ENCODE peak calls at places on chromosomes 4 and X, in nine cellular contexts. One of them, this sample, is unnamed.

GRCh38 chr4:71694946-71695345 is 88.9 kb downstream of the GC start:
- DNase-seq in A549: no peak
- DNase-seq in HepG2: no peak
- DNase-seq in Peyer's patch: no peak
- DNase-seq in NCI-H510A: no peak
- DNase-seq in germinal center: no peak
- DNase-seq in NCI-H2171 treated with DMSO at 0.1 percent for 48 hours: no peak
- DNase-seq in occipital lobe: no peak
- DNase-seq in fibroblast of mammary gland: no peak
- DNase-seq in this sample: no peak

GRCh38 chr4:176611954-176612353 is 180.8 kb downstream of the VEGFC start:
- DNase-seq in A549: no peak
- DNase-seq in occipital lobe: no peak
- DNase-seq in Peyer's patch: no peak
- DNase-seq in NCI-H2171 treated with DMSO at 0.1 percent for 48 hours: no peak
- DNase-seq in germinal center: no peak
- DNase-seq in NCI-H510A: no peak
- DNase-seq in fibroblast of mammary gland: no peak
- DNase-seq in HepG2: no peak
- DNase-seq in this sample: no peak

GRCh38 chrX:103520391-103520790 is 1.1 kb upstream of the RAB40A start:
- DNase-seq in Peyer's patch: no peak
- DNase-seq in germinal center: no peak
- DNase-seq in NCI-H510A: no peak
- DNase-seq in NCI-H2171 treated with DMSO at 0.1 percent for 48 hours: no peak
- DNase-seq in HepG2: no peak
- DNase-seq in fibroblast of mammary gland: peak; percentile 83
- DNase-seq in occipital lobe: no peak
- DNase-seq in A549: no peak
- DNase-seq in this sample: peak; percentile 28

GRCh38 chr4:141636077-141636770 is at the start of gene IL15:
- DNase-seq in HepG2: peak; percentile 16
- DNase-seq in germinal center: peak; percentile 50
- DNase-seq in occipital lobe: no peak
- DNase-seq in NCI-H510A: peak; percentile 33
- DNase-seq in Peyer's patch: peak; percentile 79
- DNase-seq in NCI-H2171 treated with DMSO at 0.1 percent for 48 hours: no peak
- DNase-seq in A549: peak; percentile 66
- DNase-seq in fibroblast of mammary gland: peak; percentile 41
- DNase-seq in this sample: peak; percentile 81

GRCh38 chr4:118772149-118773081 is 63.5 kb downstream of the SEC24D start:
- DNase-seq in NCI-H2171 treated with DMSO at 0.1 percent for 48 hours: peak; percentile 29
- DNase-seq in Peyer's patch: no peak
- DNase-seq in A549: peak; percentile 44
- DNase-seq in germinal center: peak; percentile 52
- DNase-seq in fibroblast of mammary gland: peak; percentile 74
- DNase-seq in occipital lobe: no peak
- DNase-seq in HepG2: peak; percentile 18
- DNase-seq in NCI-H510A: no peak
- DNase-seq in this sample: peak; percentile 66

GRCh38 chr4:72744103-72744725 is 175.2 kb upstream of the ADAMTS3 start:
- DNase-seq in occipital lobe: no peak
- DNase-seq in NCI-H510A: no peak
- DNase-seq in fibroblast of mammary gland: no peak
- DNase-seq in germinal center: no peak
- DNase-seq in Peyer's patch: no peak
- DNase-seq in HepG2: no peak
- DNase-seq in NCI-H2171 treated with DMSO at 0.1 percent for 48 hours: no peak
- DNase-seq in A549: no peak
- DNase-seq in this sample: no peak

GRCh38 chr4:101649790-101650450 is 140.6 kb upstream of the BANK1 start:
- DNase-seq in germinal center: no peak
- DNase-seq in NCI-H2171 treated with DMSO at 0.1 percent for 48 hours: peak; percentile 67
- DNase-seq in fibroblast of mammary gland: no peak
- DNase-seq in NCI-H510A: no peak
- DNase-seq in A549: no peak
- DNase-seq in occipital lobe: no peak
- DNase-seq in HepG2: no peak
- DNase-seq in Peyer's patch: no peak
- DNase-seq in this sample: peak; percentile 3

GRCh38 chr4:89939994-89940393 is 45.3 kb downstream of the MMRN1 start:
- DNase-seq in Peyer's patch: no peak
- DNase-seq in occipital lobe: no peak
- DNase-seq in A549: no peak
- DNase-seq in germinal center: no peak
- DNase-seq in fibroblast of mammary gland: no peak
- DNase-seq in NCI-H2171 treated with DMSO at 0.1 percent for 48 hours: peak; percentile 32
- DNase-seq in HepG2: no peak
- DNase-seq in NCI-H510A: peak; percentile 27
- DNase-seq in this sample: peak; percentile 10

GRCh38 chrX:130014356-130014755 is 31.9 kb downstream of the BCORL1 start:
- DNase-seq in germinal center: no peak
- DNase-seq in fibroblast of mammary gland: no peak
- DNase-seq in NCI-H2171 treated with DMSO at 0.1 percent for 48 hours: no peak
- DNase-seq in Peyer's patch: no peak
- DNase-seq in HepG2: no peak
- DNase-seq in occipital lobe: no peak
- DNase-seq in A549: no peak
- DNase-seq in NCI-H510A: no peak
- DNase-seq in this sample: no peak

GRCh38 chrX:141278306-141278705 is 36.0 kb upstream of the SPANXC start:
- DNase-seq in occipital lobe: no peak
- DNase-seq in NCI-H2171 treated with DMSO at 0.1 percent for 48 hours: no peak
- DNase-seq in NCI-H510A: no peak
- DNase-seq in HepG2: peak; percentile 0
- DNase-seq in germinal center: no peak
- DNase-seq in fibroblast of mammary gland: peak; percentile 34
- DNase-seq in Peyer's patch: no peak
- DNase-seq in A549: peak; percentile 22
- DNase-seq in this sample: peak; percentile 23

GRCh38 chr4:145716200-145716599 is 36.3 kb downstream of the C4orf51 start:
- DNase-seq in NCI-H510A: no peak
- DNase-seq in NCI-H2171 treated with DMSO at 0.1 percent for 48 hours: peak; percentile 57
- DNase-seq in occipital lobe: no peak
- DNase-seq in Peyer's patch: no peak
- DNase-seq in HepG2: no peak
- DNase-seq in germinal center: no peak
- DNase-seq in A549: no peak
- DNase-seq in fibroblast of mammary gland: peak; percentile 8
- DNase-seq in this sample: no peak

GRCh38 chrX:48957477-48957826 is at the start of gene OTUD5:
- DNase-seq in HepG2: peak; percentile 39
- DNase-seq in fibroblast of mammary gland: no peak
- DNase-seq in NCI-H2171 treated with DMSO at 0.1 percent for 48 hours: peak; percentile 70
- DNase-seq in NCI-H510A: peak; percentile 58
- DNase-seq in Peyer's patch: peak; percentile 83
- DNase-seq in A549: no peak
- DNase-seq in germinal center: peak; percentile 62
- DNase-seq in occipital lobe: no peak
- DNase-seq in this sample: no peak

GRCh38 chr4:52014903-52015302 is 5.3 kb downstream of the LRRC66 start:
- DNase-seq in germinal center: no peak
- DNase-seq in A549: no peak
- DNase-seq in occipital lobe: no peak
- DNase-seq in fibroblast of mammary gland: no peak
- DNase-seq in HepG2: no peak
- DNase-seq in NCI-H510A: no peak
- DNase-seq in Peyer's patch: no peak
- DNase-seq in NCI-H2171 treated with DMSO at 0.1 percent for 48 hours: no peak
- DNase-seq in this sample: peak; percentile 9

GRCh38 chrX:118718737-118719136 is 8.7 kb upstream of the IL13RA1 start:
- DNase-seq in germinal center: peak; percentile 10
- DNase-seq in NCI-H510A: no peak
- DNase-seq in occipital lobe: no peak
- DNase-seq in A549: no peak
- DNase-seq in fibroblast of mammary gland: no peak
- DNase-seq in HepG2: no peak
- DNase-seq in NCI-H2171 treated with DMSO at 0.1 percent for 48 hours: no peak
- DNase-seq in Peyer's patch: no peak
- DNase-seq in this sample: no peak

GRCh38 chr4:84792366-84793301 is 173.9 kb downstream of the WDFY3 start:
- DNase-seq in NCI-H510A: no peak
- DNase-seq in HepG2: no peak
- DNase-seq in NCI-H2171 treated with DMSO at 0.1 percent for 48 hours: no peak
- DNase-seq in germinal center: no peak
- DNase-seq in A549: no peak
- DNase-seq in Peyer's patch: no peak
- DNase-seq in fibroblast of mammary gland: peak; percentile 75
- DNase-seq in occipital lobe: no peak
- DNase-seq in this sample: peak; percentile 91

GRCh38 chr4:123452585-123452984 is 56.0 kb downstream of the SPRY1 start:
- DNase-seq in germinal center: no peak
- DNase-seq in Peyer's patch: peak; percentile 37
- DNase-seq in NCI-H510A: no peak
- DNase-seq in HepG2: peak; percentile 20
- DNase-seq in occipital lobe: peak; percentile 20
- DNase-seq in fibroblast of mammary gland: peak; percentile 95
- DNase-seq in NCI-H2171 treated with DMSO at 0.1 percent for 48 hours: peak; percentile 23
- DNase-seq in A549: peak; percentile 11
- DNase-seq in this sample: peak; percentile 86

GRCh38 chr4:175891863-175892262 is 79.8 kb upstream of the GPM6A start:
- DNase-seq in A549: peak; percentile 25
- DNase-seq in HepG2: peak; percentile 3
- DNase-seq in occipital lobe: no peak
- DNase-seq in NCI-H510A: no peak
- DNase-seq in Peyer's patch: no peak
- DNase-seq in germinal center: peak; percentile 1
- DNase-seq in fibroblast of mammary gland: peak; percentile 22
- DNase-seq in NCI-H2171 treated with DMSO at 0.1 percent for 48 hours: no peak
- DNase-seq in this sample: peak; percentile 28

GRCh38 chrX:110418857-110419249 is 60.2 kb downstream of the RTL9 start:
- DNase-seq in occipital lobe: peak; percentile 3
- DNase-seq in A549: no peak
- DNase-seq in Peyer's patch: no peak
- DNase-seq in NCI-H510A: peak; percentile 6
- DNase-seq in HepG2: no peak
- DNase-seq in NCI-H2171 treated with DMSO at 0.1 percent for 48 hours: no peak
- DNase-seq in germinal center: no peak
- DNase-seq in fibroblast of mammary gland: peak; percentile 83
- DNase-seq in this sample: peak; percentile 85

GRCh38 chr4:174764105-174764729 is 64.8 kb downstream of the GLRA3 start:
- DNase-seq in Peyer's patch: no peak
- DNase-seq in HepG2: peak; percentile 29
- DNase-seq in germinal center: peak; percentile 10
- DNase-seq in A549: peak; percentile 42
- DNase-seq in NCI-H510A: no peak
- DNase-seq in NCI-H2171 treated with DMSO at 0.1 percent for 48 hours: peak; percentile 24
- DNase-seq in occipital lobe: no peak
- DNase-seq in fibroblast of mammary gland: peak; percentile 59
- DNase-seq in this sample: peak; percentile 49

GRCh38 chrX:13167444-13168207 is 123.2 kb upstream of the FAM9C start:
- DNase-seq in NCI-H2171 treated with DMSO at 0.1 percent for 48 hours: no peak
- DNase-seq in A549: no peak
- DNase-seq in Peyer's patch: no peak
- DNase-seq in occipital lobe: no peak
- DNase-seq in NCI-H510A: no peak
- DNase-seq in fibroblast of mammary gland: peak; percentile 64
- DNase-seq in HepG2: no peak
- DNase-seq in germinal center: no peak
- DNase-seq in this sample: peak; percentile 46

GRCh38 chr4:25440478-25441030 is 63.5 kb downstream of the ANAPC4 start:
- DNase-seq in NCI-H2171 treated with DMSO at 0.1 percent for 48 hours: no peak
- DNase-seq in germinal center: no peak
- DNase-seq in HepG2: no peak
- DNase-seq in A549: no peak
- DNase-seq in fibroblast of mammary gland: no peak
- DNase-seq in Peyer's patch: no peak
- DNase-seq in NCI-H510A: no peak
- DNase-seq in occipital lobe: no peak
- DNase-seq in this sample: no peak